ENCODE peak calls at places on chromosomes 6 and 20, in six cellular contexts. U is activated gamma-delta T cell treated with Interleukin-2 at 50 U/mL for 16 hours; W is C1 segment of cervical spinal cord; O is A549; D is myocyte; Y is CD8-positive, alpha-beta T cell. I is an unnamed sample.

GRCh38 chr6:27531772-27532459 is 59.0 kb upstream of the ZNF184 start:
- DNase-seq in O (peak; percentile 84), D (no peak), U (no peak), W (no peak), Y (no peak), I (no peak)

GRCh38 chr20:37789408-37789807 is 95.6 kb downstream of the CTNNBL1 start:
- DNase-seq in W (no peak), D (peak; percentile 33), O (no peak), U (no peak), Y (no peak), I (no peak)

GRCh38 chr6:34836008-34836407 is 44.1 kb downstream of the BLTP3A start:
- DNase-seq in Y (no peak), O (no peak), U (no peak), W (no peak), D (no peak), I (no peak)

GRCh38 chr20:32252189-32252588 is 25.3 kb upstream of the KIF3B start:
- DNase-seq in D (no peak), W (no peak), Y (peak; percentile 30), O (no peak), U (no peak), I (peak; percentile 12)

GRCh38 chr6:30740993-30741784 is 1.3 kb downstream of the FLOT1 start:
- DNase-seq in W (no peak), U (no peak), O (no peak), D (no peak), Y (no peak), I (no peak)

GRCh38 chr20:53352727-53353440 is 240.8 kb downstream of the ZNF217 start:
- DNase-seq in O (no peak), U (no peak), W (no peak), Y (no peak), D (no peak), I (no peak)

GRCh38 chr6:78908621-78909020 is 41.3 kb downstream of the IRAK1BP1 start:
- DNase-seq in Y (no peak), W (no peak), O (no peak), D (no peak), U (no peak), I (no peak)

GRCh38 chr6:4466260-4466659 is 309.9 kb upstream of the CDYL start:
- DNase-seq in W (no peak), D (no peak), Y (no peak), U (no peak), O (no peak), I (no peak)

GRCh38 chr6:63742060-63742459 is 106.5 kb downstream of the PHF3 start:
- DNase-seq in U (no peak), D (no peak), O (no peak), W (no peak), Y (no peak), I (no peak)

GRCh38 chr6:52523363-52524207 is 53.3 kb downstream of the TRAM2 start:
- DNase-seq in O (no peak), W (no peak), Y (no peak), D (no peak), U (no peak), I (no peak)

GRCh38 chr6:30461055-30461454 is 28.3 kb upstream of the HLA-E start:
- DNase-seq in O (no peak), Y (no peak), U (no peak), W (no peak), D (no peak), I (no peak)

GRCh38 chr6:47135772-47136171 is 93.6 kb upstream of the ADGRF1 start:
- DNase-seq in Y (no peak), U (no peak), D (peak; percentile 60), O (peak; percentile 91), W (no peak), I (no peak)

GRCh38 chr20:33415948-33416347 is 14.6 kb upstream of the CDK5RAP1 start:
- DNase-seq in W (no peak), Y (peak; percentile 15), O (peak; percentile 43), U (no peak), D (peak; percentile 65), I (no peak)

GRCh38 chr6:28941681-28942448 is 18.1 kb upstream of the TRIM27 start:
- DNase-seq in O (no peak), D (no peak), U (no peak), Y (no peak), W (no peak), I (no peak)

GRCh38 chr6:56520218-56520617 is 122.5 kb downstream of the DST start:
- DNase-seq in W (no peak), O (no peak), D (no peak), U (no peak), Y (no peak), I (no peak)

GRCh38 chr20:16528078-16528477 is 45.2 kb downstream of the KIF16B start:
- DNase-seq in Y (no peak), W (no peak), U (no peak), O (peak; percentile 96), D (peak; percentile 93), I (no peak)

GRCh38 chr20:61025536-61025935 is 226.5 kb upstream of the CDH4 start:
- DNase-seq in U (no peak), O (no peak), Y (no peak), W (no peak), D (no peak), I (no peak)

GRCh38 chr6:82032444-82032843 is 215.1 kb downstream of the IBTK start:
- DNase-seq in U (no peak), W (no peak), O (no peak), Y (no peak), D (no peak), I (no peak)

I was measured in CD8-positive, alpha-beta memory T cell.